ENCODE peak calls at places on chromosomes 5 and 9, in four cellular contexts. Q is endothelial cell of umbilical vein, I is astrocyte, D is K562. A is an unnamed sample.

GRCh38 chr9:105205787-105206511 is 38.5 kb upstream of the SLC44A1 start:
- DNase-seq in D (no peak), I (peak), Q (no peak), A (peak)

GRCh38 chr5:10863763-10864383 is 102.8 kb upstream of the DAP start:
- DNase-seq in Q (peak), I (peak), D (peak), A (peak)

GRCh38 chr9:121598167-121599000 is 53.0 kb upstream of the DAB2IP start:
- DNase-seq in D (no peak), Q (no peak), I (peak), A (peak)

GRCh38 chr5:103243665-103244064 is 14.9 kb upstream of the MACIR start:
- DNase-seq in I (peak), Q (no peak), D (no peak), A (no peak)

GRCh38 chr9:86115886-86116285 is 16.5 kb upstream of the GOLM1 start:
- DNase-seq in I (no peak), Q (no peak), D (no peak), A (no peak)

GRCh38 chr5:176740131-176740701 is 70.1 kb upstream of the UNC5A start:
- DNase-seq in Q (no peak), I (no peak), D (no peak), A (peak)

GRCh38 chr5:178203670-178204204 is 596 bp upstream of the HNRNPAB start:
- DNase-seq in D (peak), Q (no peak), I (no peak), A (no peak)

GRCh38 chr5:68007446-68007845 is 208.1 kb upstream of the PIK3R1 start:
- DNase-seq in I (peak), Q (no peak), D (no peak), A (peak)

GRCh38 chr5:158824167-158824882 is 275.4 kb downstream of the EBF1 start:
- DNase-seq in Q (no peak), D (no peak), I (no peak), A (no peak)

GRCh38 chr5:125412561-125413535 is 666.4 kb upstream of the ZNF608 start:
- DNase-seq in Q (peak), D (no peak), I (peak), A (peak)

GRCh38 chr9:16363916-16364315 is 506.6 kb downstream of the BNC2 start:
- DNase-seq in I (no peak), D (no peak), Q (no peak), A (no peak)

GRCh38 chr5:157177935-157178334 is 2.7 kb upstream of the ITK start:
- DNase-seq in Q (no peak), I (no peak), D (no peak), A (no peak)

GRCh38 chr9:136855461-136856077 is 3.4 kb downstream of the MAMDC4 start:
- DNase-seq in I (no peak), Q (no peak), D (no peak), A (peak)

GRCh38 chr9:70566066-70566465 is 151.6 kb upstream of the KLF9 start:
- DNase-seq in Q (no peak), D (no peak), I (no peak), A (no peak)

GRCh38 chr5:73596705-73597328 is 29.2 kb upstream of the ARHGEF28 start:
- DNase-seq in Q (peak), D (peak), I (peak), A (no peak)

GRCh38 chr9:121242219-121242954 is 25.6 kb upstream of the GSN start:
- DNase-seq in I (peak), Q (no peak), D (no peak), A (no peak)

GRCh38 chr5:112703866-112704820 is 33.5 kb upstream of the APC start:
- DNase-seq in I (peak), Q (peak), D (peak), A (no peak)

GRCh38 chr5:127754259-127754658 is 51.1 kb downstream of the CCDC192 start:
- DNase-seq in I (peak), Q (peak), D (no peak), A (no peak)

GRCh38 chr5:145811834-145812625 is 23.1 kb downstream of the PRELID2 start:
- DNase-seq in I (peak), Q (peak), D (no peak), A (no peak)

GRCh38 chr9:122332083-122332482 is 38.7 kb upstream of the PTGS1 start:
- DNase-seq in Q (peak), I (no peak), D (peak), A (no peak)

GRCh38 chr5:16456103-16456832 is 9.3 kb downstream of the ZNF622 start:
- DNase-seq in I (peak), Q (peak), D (peak), A (no peak)

GRCh38 chr5:666816-667498 is 26.2 kb downstream of the TPPP start:
- DNase-seq in I (no peak), Q (no peak), D (no peak), A (no peak)

GRCh38 chr5:158563774-158564390 is 535.8 kb downstream of the EBF1 start:
- DNase-seq in Q (no peak), D (no peak), I (no peak), A (no peak)

GRCh38 chr5:141388661-141389060 is 1.2 kb downstream of the PCDHGB4 start:
- DNase-seq in Q (no peak), I (no peak), D (no peak), A (no peak)

GRCh38 chr5:133696006-133696584 is 83.8 kb upstream of the FSTL4 start:
- DNase-seq in D (no peak), I (no peak), Q (no peak), A (no peak)

GRCh38 chr5:168670881-168671575 is 91.9 kb upstream of the PANK3 start:
- DNase-seq in Q (no peak), I (no peak), D (peak), A (no peak)
- H3K27ac ChIP-seq in Q (no peak), I (no peak), D (no peak), A (no peak)

DNA sequence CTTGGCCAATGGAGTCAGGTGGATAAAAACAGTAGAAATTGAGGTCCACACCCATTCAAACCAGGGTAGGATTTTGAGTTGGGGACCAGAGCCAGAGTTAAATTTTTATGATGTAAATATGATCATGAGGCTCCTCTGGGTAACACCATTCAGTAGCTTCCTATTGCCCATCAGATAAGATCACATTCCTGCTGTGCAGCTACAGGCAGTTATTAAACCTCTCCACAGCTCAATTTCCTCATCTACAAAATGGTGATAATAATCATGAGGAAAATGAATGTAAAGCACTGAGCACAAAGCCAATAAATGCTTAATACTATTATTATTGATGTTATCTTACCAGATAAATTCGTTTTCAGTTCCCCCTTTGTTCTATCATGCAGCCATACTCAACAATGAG is 432.0 kb downstream of the CAAP1 start:
- DNase-seq in D (no peak), Q (no peak), I (no peak), A (no peak)
- H3K4me3 ChIP-seq in D (no peak), Q (no peak), I (no peak), A (no peak)

GRCh38 chr5:150412319-150413175 is at the start of gene CD74:
- DNase-seq in D (no peak), I (no peak), Q (peak), A (peak)

GRCh38 chr5:150411245-150411979 is 1.3 kb downstream of the CD74 start:
- DNase-seq in Q (no peak), I (no peak), D (no peak), A (peak)

GRCh38 chr5:150410524-150411244 is 2.0 kb downstream of the CD74 start:
- DNase-seq in Q (peak), I (peak), D (peak), A (peak)

GRCh38 chr5:150407097-150407720 is 5.5 kb downstream of the CD74 start:
- DNase-seq in Q (no peak), D (no peak), I (no peak), A (no peak)

GRCh38 chr5:150409638-150410523 is 2.8 kb downstream of the CD74 start:
- DNase-seq in I (peak), Q (peak), D (peak), A (peak)
- H3K27ac ChIP-seq in I (no peak), Q (no peak), D (no peak), A (peak)

GRCh38 chr9:131274674-131275331 is 1.5 kb downstream of the FAM78A start:
- DNase-seq in Q (peak), I (no peak), D (peak), A (no peak)

GRCh38 chr9:131272212-131272611 is 4.1 kb downstream of the FAM78A start:
- DNase-seq in I (no peak), D (peak), Q (no peak), A (no peak)

GRCh38 chr9:131273791-131274673 is 2.3 kb downstream of the FAM78A start:
- DNase-seq in I (no peak), Q (peak), D (peak), A (no peak)

GRCh38 chr9:131271506-131271931 is 4.8 kb downstream of the FAM78A start:
- DNase-seq in D (peak), I (no peak), Q (no peak), A (no peak)

GRCh38 chr9:131273146-131273545 is 3.2 kb downstream of the FAM78A start:
- DNase-seq in I (no peak), D (peak), Q (peak), A (peak)
- H3K4me3 ChIP-seq in I (no peak), D (peak), Q (peak), A (peak)

DNA sequence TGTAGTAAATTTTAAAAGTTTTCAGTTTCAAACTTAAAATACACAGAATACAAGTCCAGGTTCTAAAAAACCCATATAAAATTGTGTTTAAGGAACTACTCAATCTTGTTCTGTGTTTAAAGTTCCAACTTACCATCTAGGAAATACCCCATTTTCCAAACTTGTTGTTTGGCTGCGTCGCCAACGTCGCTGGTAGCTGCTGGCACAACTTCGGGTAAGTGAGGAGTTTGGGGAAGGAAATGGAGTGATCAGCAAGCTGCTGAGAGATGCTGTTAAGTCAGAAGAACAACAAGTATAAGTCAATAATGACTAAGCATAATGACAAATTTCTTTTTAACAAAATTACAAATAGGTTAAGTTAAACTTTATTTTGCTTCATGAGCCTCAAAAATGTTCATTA is 71.2 kb upstream of the RAPGEF6 start:
- DNase-seq in D (no peak), I (no peak), Q (no peak), A (no peak)
- H3K27ac ChIP-seq in D (no peak), I (no peak), Q (no peak), A (no peak)

DNA sequence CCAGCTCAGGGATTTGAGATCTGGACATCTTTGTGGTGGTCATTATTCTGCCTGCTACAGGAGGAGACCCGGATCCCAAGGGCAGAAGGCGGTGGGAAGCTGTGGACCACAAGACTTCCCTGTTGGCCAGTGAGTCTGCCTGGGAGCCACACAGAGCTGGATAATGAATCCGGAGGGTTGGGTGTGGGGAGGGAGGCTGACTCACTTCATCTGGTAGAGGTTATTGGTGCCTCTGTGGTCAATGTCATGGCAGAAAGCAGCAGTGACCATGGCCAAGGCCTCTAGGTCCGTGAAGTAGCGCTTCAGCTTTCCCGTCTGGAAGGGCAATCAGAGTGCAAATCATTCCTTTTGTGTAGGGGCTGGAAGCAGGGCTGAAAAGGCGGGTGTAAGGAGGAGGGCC is 58.5 kb downstream of the PDE6A start:
- DNase-seq in D (no peak), Q (no peak), I (peak), A (no peak)
- H3K4me3 ChIP-seq in D (no peak), Q (no peak), I (no peak), A (no peak)

A was measured in Peyer's patch.